ENCODE peak calls at places on chromosomes 6 and 20, in eight cellular contexts. O, R, C, S, K, V, X and Q are unnamed samples.
A peak's percentile ranks its signal among the peaks of the same experiment; 100 is the strongest.

GRCh38 chr6:22141271-22141745 is 155.5 kb downstream of the PRL start:
- DNase-seq in V (no peak), C (no peak), S (no peak), R (no peak), X (peak; percentile 10), K (no peak), O (no peak), Q (no peak)

GRCh38 chr6:153503810-153504209 is 372.7 kb upstream of the RGS17 start:
- DNase-seq in R (no peak), C (no peak), O (no peak), V (peak; percentile 51), K (no peak), S (no peak), X (no peak), Q (no peak)

GRCh38 chr6:115896538-115897129 is 164.1 kb downstream of the FRK start:
- DNase-seq in V (peak; percentile 62), S (no peak), C (peak; percentile 25), R (no peak), X (peak; percentile 29), O (no peak), K (no peak), Q (no peak)

GRCh38 chr6:20467437-20467836 is 65.8 kb downstream of the E2F3 start:
- DNase-seq in K (no peak), R (no peak), V (no peak), S (no peak), C (no peak), O (no peak), X (no peak), Q (no peak)

GRCh38 chr6:75024796-75025195 is 181.1 kb downstream of the COL12A1 start:
- DNase-seq in X (peak; percentile 72), V (no peak), C (no peak), O (no peak), K (no peak), R (no peak), S (no peak), Q (no peak)

GRCh38 chr6:19153270-19153980 is 683.7 kb upstream of the ID4 start:
- DNase-seq in S (no peak), K (peak; percentile 60), O (no peak), V (no peak), X (no peak), C (no peak), R (peak; percentile 13), Q (no peak)

GRCh38 chr20:46308258-46309157 is at the start of gene CDH22:
- DNase-seq in K (no peak), R (peak; percentile 37), V (peak; percentile 84), S (peak; percentile 69), C (no peak), O (peak; percentile 31), X (peak; percentile 20), Q (peak; percentile 26)

GRCh38 chr20:57682184-57683038 is 27.4 kb downstream of the PMEPA1 start:
- DNase-seq in O (no peak), V (no peak), X (no peak), C (no peak), R (no peak), S (no peak), K (no peak), Q (no peak)

GRCh38 chr20:34210271-34210670 is 31.0 kb upstream of the ASIP start:
- DNase-seq in X (no peak), O (no peak), R (no peak), K (no peak), V (no peak), C (no peak), S (no peak), Q (no peak)

GRCh38 chr6:129312865-129313264 is 397.1 kb downstream of the ARHGAP18 start:
- DNase-seq in C (no peak), R (no peak), O (no peak), V (no peak), K (no peak), X (peak; percentile 78), S (no peak), Q (no peak)

GRCh38 chr6:156617376-156617775 is 159.8 kb upstream of the ARID1B start:
- DNase-seq in V (no peak), K (peak; percentile 76), O (no peak), R (no peak), X (no peak), S (no peak), C (no peak), Q (no peak)

GRCh38 chr20:25864326-25864970 is 167.8 kb upstream of the ZNF337 start:
- DNase-seq in V (no peak), S (no peak), X (no peak), C (no peak), K (peak; percentile 52), R (no peak), O (no peak), Q (no peak)

GRCh38 chr6:161233986-161234620 is 39.8 kb downstream of the AGPAT4 start:
- DNase-seq in K (peak; percentile 83), R (peak; percentile 53), S (no peak), O (no peak), V (no peak), X (peak; percentile 94), C (peak; percentile 61), Q (no peak)

GRCh38 chr20:4018015-4018748 is 2.8 kb upstream of the RNF24 start:
- DNase-seq in C (no peak), X (no peak), V (no peak), O (no peak), K (no peak), R (no peak), S (no peak), Q (no peak)

GRCh38 chr6:157221049-157221816 is 102.1 kb downstream of the TMEM242 start:
- DNase-seq in K (peak; percentile 78), R (peak; percentile 84), O (peak; percentile 82), C (peak; percentile 46), V (no peak), S (peak; percentile 92), X (peak; percentile 63), Q (peak; percentile 84)

DNA sequence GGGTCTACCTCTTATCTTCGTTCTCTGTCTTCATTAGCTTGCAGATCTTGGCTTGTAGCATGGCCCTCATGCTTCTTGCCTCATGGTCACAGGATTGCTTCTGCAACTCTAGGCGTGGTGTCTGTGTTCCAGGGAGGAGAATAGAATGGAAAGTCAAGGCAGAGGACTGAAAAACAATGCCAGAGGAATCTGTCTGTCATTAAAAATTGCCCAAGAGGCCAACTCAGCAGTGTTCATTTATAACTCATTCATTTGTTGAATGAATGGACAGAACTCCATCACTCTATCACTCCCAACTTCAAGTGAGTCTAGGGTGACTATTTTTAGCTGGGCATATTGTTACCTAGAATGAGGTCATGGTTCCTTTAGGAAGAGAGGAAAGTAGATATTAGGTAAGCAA is 179.6 kb downstream of the UST start:
- DNase-seq in V (no peak), S (no peak), K (no peak), R (no peak), X (no peak), O (no peak), C (no peak), Q (no peak)
- H3K27ac ChIP-seq in V (no peak overlapping the region), S (no peak overlapping the region), K (no peak overlapping the region), R (no peak overlapping the region), X (no peak overlapping the region), O (no peak overlapping the region), C (no peak overlapping the region), Q (no peak overlapping the region)

DNA sequence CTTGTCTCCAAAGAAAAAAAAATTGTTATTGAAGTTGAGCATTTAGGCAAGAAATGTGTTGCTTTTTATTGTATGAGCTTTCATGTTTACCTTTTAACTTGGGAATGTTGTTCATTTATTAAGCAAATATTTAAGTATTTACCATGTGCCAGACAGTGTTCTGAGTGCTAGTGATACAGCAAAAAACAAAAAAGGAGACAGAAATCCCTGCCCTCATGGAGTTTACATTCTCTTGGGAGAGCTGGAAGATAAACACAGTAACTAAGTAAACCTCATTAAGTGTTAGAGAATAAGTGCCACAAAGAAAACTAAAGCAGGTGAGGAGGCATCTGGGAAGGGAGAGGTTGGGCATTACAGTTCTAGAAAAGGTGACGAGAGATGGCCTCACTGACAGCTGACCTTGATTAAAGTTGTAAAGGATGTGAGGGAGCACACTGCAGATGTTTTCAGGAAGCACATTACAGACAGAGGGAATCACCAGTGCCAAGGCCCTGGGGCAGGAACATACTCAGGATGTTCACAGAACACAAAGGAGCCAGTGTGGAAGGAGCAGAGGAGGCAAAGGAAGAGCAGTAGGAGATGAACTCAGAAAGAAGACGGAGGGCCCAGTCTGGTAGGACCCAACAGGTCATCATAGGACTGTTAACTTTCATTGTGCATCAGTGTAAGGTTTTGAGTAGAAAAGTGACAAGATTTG is 33.5 kb downstream of the XRN2 start:
- DNase-seq in O (no peak), X (no peak), C (no peak), K (no peak), S (no peak), V (no peak), R (no peak), Q (no peak)
- H3K36me3 ChIP-seq in O (peaks cover 34% of the 10 kb centered on the region), X (peaks cover 47% of the 10 kb centered on the region), C (peaks cover 10% of the 10 kb centered on the region), K (peaks cover 80% of the 10 kb centered on the region), S (no peaks in the 10 kb centered on the region), V (peaks cover 33% of the 10 kb centered on the region), R (peaks cover 95% of the 10 kb centered on the region), Q (peaks cover 64% of the 10 kb centered on the region)

GRCh38 chr20:62300319-62300718 is 2.5 kb upstream of the ADRM1 start:
- DNase-seq in X (no peak), V (no peak), O (no peak), R (no peak), K (no peak), C (no peak), S (peak; percentile 34), Q (no peak)

GRCh38 chr20:62303049-62303326 is 191 bp downstream of the ADRM1 start:
- DNase-seq in K (no peak), R (no peak), C (no peak), X (no peak), S (no peak), V (no peak), O (no peak), Q (no peak)

GRCh38 chr20:62302341-62303048 is at the start of gene ADRM1:
- DNase-seq in C (peak; percentile 93), V (peak; percentile 99), S (peak; percentile 98), O (peak; percentile 96), R (peak; percentile 96), K (peak; percentile 95), X (peak; percentile 94), Q (peak; percentile 97)

GRCh38 chr20:62301111-62301668 is 1.6 kb upstream of the ADRM1 start:
- DNase-seq in C (no peak), O (no peak), K (no peak), X (no peak), R (no peak), S (no peak), V (no peak), Q (no peak)

GRCh38 chr20:62301773-62302340 is 940 bp upstream of the ADRM1 start:
- DNase-seq in C (peak; percentile 91), V (peak; percentile 97), S (peak; percentile 94), K (peak; percentile 97), X (peak; percentile 91), R (peak; percentile 92), O (peak; percentile 83), Q (peak; percentile 87)
- H3K27ac ChIP-seq in C (peak overlapping the region; percentile 97), V (peak overlapping the region; percentile 77), S (peak overlapping the region; percentile 99), K (peak overlapping the region; percentile 99), X (peak overlapping the region; percentile 91), R (peak overlapping the region; percentile 99), O (peak overlapping the region; percentile 85), Q (peak overlapping the region; percentile 90)

DNA sequence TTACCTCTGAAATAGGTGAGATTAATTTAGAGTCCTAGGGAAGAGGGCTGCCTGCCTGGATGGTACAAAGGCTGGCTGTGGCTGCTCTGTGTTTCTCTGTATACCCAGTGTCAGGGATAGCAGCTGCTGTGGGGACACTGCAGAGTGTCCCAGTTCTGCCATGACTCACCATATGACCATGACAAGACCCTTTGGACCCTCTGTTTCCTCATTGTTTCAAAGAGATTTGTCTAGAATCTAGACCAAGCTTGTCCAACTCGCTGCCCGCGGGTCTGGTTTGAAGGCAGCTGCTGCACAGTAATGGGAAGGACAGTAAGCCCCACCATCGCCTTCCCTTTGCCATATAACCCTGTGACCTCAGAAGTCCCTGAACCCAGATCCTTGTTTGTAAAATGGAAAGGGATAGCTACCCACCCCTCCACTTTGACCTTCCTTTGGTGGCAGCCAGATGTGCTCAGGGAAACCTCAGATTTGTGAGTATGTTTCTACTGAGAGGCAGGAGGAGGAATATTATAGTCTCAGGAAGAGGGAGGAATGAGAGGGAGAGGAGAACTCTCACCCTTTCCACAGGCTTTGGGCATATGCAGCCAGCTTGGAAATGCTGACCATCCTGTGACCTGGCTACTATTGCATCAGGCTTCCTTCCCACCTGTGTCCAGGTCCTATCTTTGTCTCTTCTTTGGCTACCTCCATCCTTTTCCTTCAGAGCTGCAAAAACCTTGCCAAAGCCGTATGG is 14.0 kb downstream of the PLCG1 start:
- DNase-seq in R (no peak), S (peak; percentile 20), X (no peak), C (no peak), V (no peak), K (no peak), O (no peak), Q (no peak)
- H3K36me3 ChIP-seq in R (no peaks in the 10 kb centered on the region), S (no peaks in the 10 kb centered on the region), X (peaks cover 3% of the 10 kb centered on the region), C (no peaks in the 10 kb centered on the region), V (no peaks in the 10 kb centered on the region), K (no peaks in the 10 kb centered on the region), O (no peaks in the 10 kb centered on the region), Q (no peaks in the 10 kb centered on the region)